ENCODE peak calls at places on chromosomes 2 and 18, in six cellular contexts. J, K, C, I, F and P are unnamed samples.

GRCh38 chr2:104861295-104862060 is 7.6 kb downstream of the POU3F3 start:
- DNase-seq in J (no peak), K (no peak), C (no peak), I (no peak), F (no peak), P (no peak)

GRCh38 chr2:30293303-30293912 is 62.1 kb downstream of the LBH start:
- DNase-seq in J (peak; percentile 40), K (no peak), C (no peak), I (no peak), F (peak; percentile 11), P (no peak)

GRCh38 chr2:238158807-238159539 is at the start of gene ERFE:
- DNase-seq in J (peak; percentile 49), K (peak; percentile 66), C (no peak), I (no peak), F (no peak), P (peak; percentile 89)

GRCh38 chr2:24771905-24772586 is 21.1 kb downstream of the PTRHD1 start:
- DNase-seq in J (no peak), K (no peak), C (no peak), I (no peak), F (no peak), P (no peak)

GRCh38 chr18:74840492-74841167 is 243.0 kb downstream of the ZNF407 start:
- DNase-seq in J (no peak), K (no peak), C (no peak), I (peak; percentile 78), F (peak; percentile 58), P (no peak)

GRCh38 chr2:109260886-109261700 is 132.1 kb downstream of the SH3RF3 start:
- DNase-seq in J (no peak), K (peak; percentile 26), C (no peak), I (peak; percentile 23), F (no peak), P (peak; percentile 7)

GRCh38 chr2:181471783-181472182 is 14.6 kb downstream of the ITGA4 start:
- DNase-seq in J (no peak), K (no peak), C (no peak), I (no peak), F (no peak), P (no peak)

GRCh38 chr18:7890078-7890477 is 323.0 kb downstream of the PTPRM start:
- DNase-seq in J (no peak), K (no peak), C (no peak), I (no peak), F (no peak), P (no peak)

GRCh38 chr18:69789794-69790193 is 157.9 kb downstream of the CD226 start:
- DNase-seq in J (no peak), K (no peak), C (no peak), I (peak; percentile 97), F (no peak), P (no peak)

GRCh38 chr2:42545023-42545713 is 23.3 kb upstream of the MTA3 start:
- DNase-seq in J (no peak), K (no peak), C (no peak), I (no peak), F (no peak), P (no peak)

GRCh38 chr2:68357608-68358337 is 7.3 kb upstream of the PLEK start:
- DNase-seq in J (peak; percentile 22), K (peak; percentile 60), C (peak; percentile 50), I (peak; percentile 52), F (peak; percentile 57), P (peak; percentile 81)

GRCh38 chr2:202542142-202542541 is 92.6 kb upstream of the FAM117B start:
- DNase-seq in J (no peak), K (no peak), C (no peak), I (no peak), F (no peak), P (no peak)

GRCh38 chr2:240922234-240922981 is 16.3 kb downstream of the CROCC2 start:
- DNase-seq in J (no peak), K (no peak), C (no peak), I (no peak), F (no peak), P (no peak)

GRCh38 chr2:19505199-19506136 is 147.0 kb upstream of the OSR1 start:
- DNase-seq in J (no peak), K (no peak), C (no peak), I (peak; percentile 99), F (no peak), P (no peak)

GRCh38 chr2:44295113-44295512 is 19.8 kb downstream of the SLC3A1 start:
- DNase-seq in J (no peak), K (no peak), C (no peak), I (peak; percentile 43), F (no peak), P (no peak)

GRCh38 chr2:44286119-44286883 is 11.0 kb downstream of the SLC3A1 start:
- DNase-seq in J (no peak), K (no peak), C (no peak), I (no peak), F (no peak), P (no peak)

GRCh38 chr2:44291281-44292248 is 16.3 kb downstream of the SLC3A1 start:
- DNase-seq in J (peak; percentile 81), K (peak; percentile 29), C (no peak), I (peak; percentile 95), F (peak; percentile 67), P (peak; percentile 14)

GRCh38 chr2:44286884-44287638 is 11.8 kb downstream of the SLC3A1 start:
- DNase-seq in J (no peak), K (no peak), C (no peak), I (no peak), F (no peak), P (no peak)

DNA sequence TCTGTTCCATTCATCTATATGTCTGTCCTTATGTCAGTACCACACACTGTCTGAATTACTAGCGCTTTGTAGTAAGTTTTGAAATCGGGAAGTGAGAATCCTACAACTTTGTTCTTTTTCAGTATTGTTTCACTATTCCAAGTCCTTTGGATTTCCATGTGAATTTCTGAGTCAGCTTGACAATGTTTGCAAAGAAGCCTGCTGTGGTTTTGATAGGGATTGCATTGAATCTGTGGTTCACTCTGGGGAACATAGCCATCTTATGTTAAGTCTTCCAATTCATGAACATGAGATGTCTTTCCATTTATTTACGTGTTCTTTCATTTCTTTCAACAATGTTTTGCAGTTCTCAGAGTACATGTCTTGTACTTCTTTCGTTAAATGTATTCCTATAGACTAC is 15.0 kb downstream of the SLC3A1 start:
- DNase-seq in J (no peak), K (no peak), C (no peak), I (no peak), F (no peak), P (no peak)
- TF ChIP-seq JUN in J (no peak), K (no peak), C (no peak), I (no peak), F (no peak), P (no peak)

GRCh38 chr2:236820763-236821344 is 251.2 kb downstream of the ACKR3 start:
- DNase-seq in J (no peak), K (no peak), C (no peak), I (no peak), F (no peak), P (no peak)
- TF ChIP-seq JUN in J (no peak), K (no peak), C (no peak), I (no peak), F (no peak), P (no peak)

GRCh38 chr2:10159486-10160160 is 37.1 kb downstream of the RRM2 start:
- DNase-seq in J (no peak), K (no peak), C (no peak), I (no peak), F (peak; percentile 44), P (no peak)
- TF ChIP-seq JUN in J (no peak), K (no peak), C (no peak), I (no peak), F (no peak), P (no peak)

GRCh38 chr2:63424329-63425078 is 163.8 kb downstream of the WDPCP start:
- DNase-seq in J (peak; percentile 9), K (peak; percentile 25), C (peak; percentile 19), I (peak; percentile 62), F (peak; percentile 33), P (peak; percentile 52)
- TF ChIP-seq JUN in J (no peak), K (no peak), C (no peak), I (no peak), F (no peak), P (no peak)

GRCh38 chr2:138514173-138514572 is 12.6 kb downstream of the SPOPL start:
- DNase-seq in J (no peak), K (no peak), C (no peak), I (no peak), F (no peak), P (no peak)
- TF ChIP-seq JUN in J (no peak), K (no peak), C (no peak), I (no peak), F (no peak), P (no peak)

GRCh38 chr2:226792155-226792871 is 7.3 kb downstream of the IRS1 start:
- DNase-seq in J (no peak), K (no peak), C (no peak), I (no peak), F (no peak), P (no peak)
- TF ChIP-seq JUN in J (no peak), K (no peak), C (no peak), I (no peak), F (no peak), P (no peak)

DNA sequence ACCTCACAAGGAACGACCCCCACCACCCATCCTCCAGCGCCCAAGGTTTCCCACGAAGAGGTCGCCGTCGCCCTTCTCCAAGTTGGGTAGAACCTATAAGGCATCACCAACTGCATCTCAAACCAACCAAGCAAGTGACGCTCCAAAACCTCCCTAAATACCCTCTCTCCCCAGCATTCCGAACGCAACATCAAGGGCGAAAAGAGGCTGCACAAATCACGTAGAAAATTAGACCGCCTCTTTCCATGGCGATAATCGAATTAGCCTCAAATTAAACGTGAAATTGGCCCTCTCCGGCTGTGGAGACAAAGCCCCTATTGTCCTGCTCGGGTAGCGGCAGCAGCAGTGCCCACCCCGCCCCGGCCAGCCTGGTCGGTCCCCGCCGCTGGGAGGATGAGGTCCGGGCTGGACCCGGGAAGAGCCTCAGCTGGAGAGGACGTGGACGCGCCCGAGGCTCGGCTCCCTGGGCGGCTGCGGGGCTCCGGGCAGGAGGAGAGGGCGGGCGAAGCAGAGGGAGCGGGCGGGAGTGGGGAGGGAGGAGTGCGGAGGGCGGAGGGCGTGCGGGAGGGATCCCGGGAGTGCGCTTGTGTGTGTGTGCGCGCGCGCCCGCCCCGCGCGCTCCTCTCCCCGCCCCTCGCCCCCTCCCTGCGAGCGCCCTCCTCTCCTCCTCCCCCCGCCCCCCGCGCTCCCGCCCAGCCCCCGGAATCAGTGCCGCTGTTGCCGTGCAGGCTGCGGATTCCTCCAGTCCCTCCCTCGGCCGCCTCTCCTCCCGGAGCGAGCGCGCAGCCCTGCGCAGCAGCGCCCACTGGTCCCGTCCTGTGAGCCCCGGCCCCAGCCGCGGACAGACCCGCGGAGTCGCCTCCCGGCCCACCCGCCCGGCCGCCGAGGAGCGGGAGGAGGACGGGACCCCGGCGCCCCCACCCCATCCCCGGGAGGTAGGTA is at the start of gene SPTBN1:
- DNase-seq in J (peak; percentile 76), K (peak; percentile 89), C (peak; percentile 70), I (peak; percentile 87), F (peak; percentile 88), P (peak; percentile 17)
- TF ChIP-seq JUN in J (peak; percentile 40), K (no peak), C (no peak), I (no peak), F (no peak), P (no peak)